ENCODE peak calls at places on chromosomes 1 and 21, in six cellular contexts. H is fibroblast of lung, J is colonic mucosa, K is IMR-90, Z is mammary epithelial cell, L is DND-41. O is an unnamed sample.

GRCh38 chr1:22841754-22842370 is 130.8 kb downstream of the LACTBL1 start:
- DNase-seq in H (no peak), J (no peak), K (no peak), Z (no peak), L (no peak), O (no peak)

GRCh38 chr1:173173388-173173787 is 33.7 kb downstream of the TNFSF4 start:
- DNase-seq in H (no peak), J (no peak), K (no peak), Z (no peak), L (no peak), O (no peak)

GRCh38 chr1:10836726-10837125 is 40.3 kb upstream of the CASZ1 start:
- DNase-seq in H (no peak), J (no peak), K (no peak), Z (no peak), L (no peak), O (peak)

GRCh38 chr1:164895026-164895907 is 336.3 kb downstream of the PBX1 start:
- DNase-seq in H (no peak), J (no peak), K (no peak), Z (no peak), L (no peak), O (no peak)

GRCh38 chr1:91515994-91516393 is 15.3 kb downstream of the CDC7 start:
- DNase-seq in H (no peak), J (no peak), K (no peak), Z (no peak), L (no peak), O (no peak)

GRCh38 chr1:65509912-65510680 is 89.6 kb downstream of the LEPR start:
- DNase-seq in H (peak), J (no peak), K (peak), Z (no peak), L (no peak), O (no peak)

GRCh38 chr1:119228318-119228717 is 87.9 kb upstream of the WARS2 start:
- DNase-seq in H (no peak), J (no peak), K (no peak), Z (peak), L (no peak), O (no peak)

GRCh38 chr1:176786274-176786673 is 323.3 kb downstream of the PAPPA2 start:
- DNase-seq in H (no peak), J (no peak), K (no peak), Z (no peak), L (no peak), O (peak)

GRCh38 chr1:61056674-61057439 is 25.5 kb upstream of the NFIA start:
- DNase-seq in H (peak), J (peak), K (peak), Z (peak), L (no peak), O (peak)

GRCh38 chr21:25750085-25750484 is 15.3 kb downstream of the GABPA start:
- DNase-seq in H (no peak), J (no peak), K (no peak), Z (no peak), L (peak), O (no peak)

DNA sequence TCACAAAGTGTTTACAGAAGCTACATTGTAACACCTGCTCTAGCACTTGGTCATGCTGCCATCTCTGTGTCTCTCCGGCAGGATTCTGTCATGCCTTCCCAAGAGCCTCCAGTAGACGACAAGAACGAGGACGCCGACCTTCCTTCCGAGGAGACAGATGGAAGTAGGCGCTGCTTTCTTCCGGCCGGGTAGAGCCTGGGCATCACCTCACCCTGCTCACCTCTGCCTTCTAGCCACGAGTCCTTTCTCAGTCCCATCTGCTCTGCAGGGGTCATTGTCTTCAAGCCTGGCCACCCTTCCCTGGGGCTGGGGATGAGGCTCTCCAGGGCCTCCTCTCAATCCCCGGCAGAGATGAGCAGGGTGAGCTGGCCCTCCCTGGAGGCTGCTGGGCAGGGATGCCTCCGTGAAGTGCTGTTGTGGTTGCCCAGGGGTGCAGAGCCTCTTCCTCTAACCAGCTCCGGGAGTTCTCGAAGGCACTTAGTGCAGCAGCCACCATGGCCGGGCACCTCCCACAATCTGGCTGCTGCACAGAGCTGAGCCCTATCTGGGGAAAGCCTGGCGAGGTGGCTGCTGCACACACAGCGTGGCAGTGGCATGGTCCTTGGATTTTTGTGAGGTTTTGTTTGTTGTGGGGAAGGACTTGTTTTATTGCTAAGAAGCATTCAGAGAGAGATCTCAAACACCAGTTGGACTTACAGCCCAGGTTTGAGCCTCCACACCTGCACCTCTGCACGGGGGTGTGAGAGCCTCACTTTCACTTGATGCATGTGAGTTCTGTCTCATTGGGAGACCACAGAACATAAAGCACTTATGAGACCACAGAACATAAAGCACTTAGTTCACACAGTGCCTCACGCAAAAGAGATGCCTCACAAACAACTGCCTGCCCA is 48.4 kb downstream of the FAAP20 start:
- DNase-seq in H (no peak), J (no peak), K (no peak), Z (no peak), L (no peak), O (no peak)
- H3K27ac ChIP-seq in H (no peak), J (no peak), K (no peak), Z (no peak), L (no peak), O (no peak)

GRCh38 chr21:39397651-39398385 is 47.8 kb downstream of the LCA5L start:
- DNase-seq in H (no peak), J (no peak), K (no peak), Z (peak), L (no peak), O (no peak)
- H3K9ac ChIP-seq in H (no peak), J (peak), K (no peak), Z (no peak), L (no peak), O (no peak)

GRCh38 chr1:193143285-193143684 is 21.5 kb downstream of the CDC73 start:
- DNase-seq in H (peak), J (no peak), K (peak), Z (no peak), L (no peak), O (no peak)
- TF ChIP-seq CTCF in H (no peak), J (no peak), K (peak), Z (peak), L (peak), O (peak)

GRCh38 chr1:203264052-203264501 is 34.6 kb upstream of the CHIT1 start:
- DNase-seq in H (no peak), J (no peak), K (no peak), Z (no peak), L (no peak), O (no peak)
- H3K27ac ChIP-seq in H (no peak), J (no peak), K (no peak), Z (no peak), L (no peak), O (no peak)

DNA sequence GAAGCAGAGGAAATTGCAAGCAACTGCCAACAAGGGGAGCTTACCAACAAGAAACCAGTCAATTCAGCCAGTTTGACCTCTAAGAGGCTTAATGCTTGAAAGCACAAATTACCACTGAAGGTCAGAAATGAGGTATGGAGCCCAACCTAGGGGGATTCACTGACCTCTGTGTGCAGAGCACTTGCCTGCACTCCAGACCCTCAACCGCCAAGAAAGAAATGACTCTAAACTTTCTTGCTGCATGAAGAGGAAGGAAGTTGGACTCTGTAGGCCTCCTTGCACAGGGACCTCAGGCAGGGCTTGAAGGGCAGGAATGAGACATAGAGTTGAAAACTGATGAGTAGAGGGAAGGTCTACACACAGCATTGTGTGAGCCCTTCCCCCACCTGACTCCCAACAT is 10.0 kb downstream of the ARMH1 start:
- DNase-seq in H (no peak), J (no peak), K (no peak), Z (no peak), L (no peak), O (no peak)
- H3K9ac ChIP-seq in H (no peak), J (no peak), K (no peak), Z (no peak), L (no peak), O (no peak)

GRCh38 chr21:41589131-41589530 is 81.2 kb upstream of the TMPRSS2 start:
- DNase-seq in H (no peak), J (no peak), K (no peak), Z (no peak), L (no peak), O (no peak)
- TF ChIP-seq CTCF in H (no peak), J (no peak), K (no peak), Z (no peak), L (peak), O (peak)

GRCh38 chr1:207224666-207225065 is 96.8 kb upstream of the CD55 start:
- DNase-seq in H (no peak), J (no peak), K (no peak), Z (no peak), L (no peak), O (no peak)
- H3K27ac ChIP-seq in H (no peak), J (no peak), K (no peak), Z (no peak), L (no peak), O (no peak)

DNA sequence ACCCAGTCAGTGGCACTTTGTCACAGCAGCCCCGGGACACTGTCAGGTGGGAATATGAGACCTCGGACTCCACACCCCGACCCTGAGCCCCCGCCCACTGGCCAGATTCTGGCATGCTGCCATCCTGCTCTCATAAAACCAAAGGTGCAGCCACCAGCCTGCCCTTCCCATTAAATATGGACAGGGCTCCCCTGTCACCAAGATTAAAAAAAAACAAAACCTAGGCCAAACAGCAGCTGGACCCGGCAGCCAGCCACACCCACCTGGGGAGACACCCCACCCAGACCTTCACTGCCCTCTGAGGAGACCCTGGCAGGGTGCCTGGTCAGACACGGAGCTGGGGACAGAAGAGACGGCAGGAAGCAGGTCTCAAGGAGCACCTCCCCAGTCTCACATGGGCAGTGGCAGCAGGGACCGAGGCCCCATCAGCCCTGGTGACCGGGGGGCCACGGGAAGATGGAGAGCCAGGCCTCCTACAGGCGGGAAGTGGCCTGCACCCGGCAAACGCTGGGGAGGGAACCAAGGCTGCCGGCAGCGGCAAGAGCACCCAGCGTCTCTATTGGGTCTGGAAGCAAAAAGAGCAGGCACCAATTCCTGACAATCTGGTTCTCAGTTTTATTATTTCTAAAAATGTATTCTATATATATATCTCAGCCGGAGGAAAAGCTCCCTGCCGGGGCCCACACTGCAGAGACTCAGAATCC is 61.9 kb downstream of the ACOT7 start:
- DNase-seq in H (no peak), J (peak), K (no peak), Z (no peak), L (no peak), O (no peak)
- H3K9ac ChIP-seq in H (no peak), J (no peak), K (no peak), Z (no peak), L (no peak), O (no peak)

DNA sequence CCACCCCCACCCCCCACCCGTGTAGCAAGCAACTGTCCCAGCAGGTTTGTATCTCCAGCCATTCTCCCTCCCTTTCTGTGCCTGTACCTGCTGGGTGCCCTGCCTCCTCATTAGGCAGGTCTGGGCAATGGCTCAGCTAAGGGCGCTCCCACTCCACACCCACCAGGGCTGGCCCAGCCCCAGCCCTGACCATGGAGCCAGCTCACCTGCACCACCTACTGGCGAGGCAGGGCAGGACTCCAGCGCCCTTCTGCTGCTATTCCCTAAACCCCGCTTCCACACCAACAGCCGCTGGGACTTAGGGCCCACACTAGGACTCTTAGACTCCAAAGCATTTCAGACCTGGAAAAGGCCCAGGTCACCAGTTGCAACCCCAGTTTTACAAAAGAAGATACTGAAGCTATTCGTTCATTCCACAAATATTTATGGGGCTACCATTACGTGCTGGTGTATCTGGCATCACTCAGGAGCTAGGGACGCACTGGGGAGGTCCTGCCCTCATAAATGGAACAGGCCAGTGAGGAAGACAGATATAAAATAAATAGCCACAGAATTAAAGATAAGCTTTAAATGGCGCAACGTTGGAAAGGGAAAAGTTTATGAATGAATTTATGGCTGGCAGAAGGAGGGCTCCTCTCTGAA is 24.0 kb downstream of the PGLYRP3 start:
- DNase-seq in H (no peak), J (peak), K (no peak), Z (peak), L (peak), O (peak)
- TF ChIP-seq CTCF in H (peak), J (peak), K (peak), Z (peak), L (peak), O (peak)